ENCODE peak calls at places on chromosome 6, in seven cellular contexts. One of them, this sample, is unnamed.
A peak's percentile ranks its signal among the peaks of the same experiment; 100 is the strongest.

GRCh38 chr6:93412452-93412851 is 6.9 kb downstream of the EPHA7 start:
- DNase-seq in Right ventricle myocardium superior: no peak
- DNase-seq in keratinocyte: no peak
- DNase-seq in CD8-positive, alpha-beta memory T cell: no peak
- DNase-seq in fibroblast of pulmonary artery: no peak
- DNase-seq in activated naive CD4-positive, alpha-beta T cell: no peak
- DNase-seq in sciatic nerve: no peak
- DNase-seq in this sample: no peak

GRCh38 chr6:149031545-149032317 is 284.9 kb downstream of the UST start:
- DNase-seq in activated naive CD4-positive, alpha-beta T cell: no peak
- DNase-seq in sciatic nerve: no peak
- DNase-seq in Right ventricle myocardium superior: no peak
- DNase-seq in fibroblast of pulmonary artery: peak; percentile 88
- DNase-seq in keratinocyte: no peak
- DNase-seq in CD8-positive, alpha-beta memory T cell: no peak
- DNase-seq in this sample: no peak

GRCh38 chr6:75449625-75450206 is 43.9 kb downstream of the FILIP1 start:
- DNase-seq in activated naive CD4-positive, alpha-beta T cell: no peak
- DNase-seq in keratinocyte: no peak
- DNase-seq in CD8-positive, alpha-beta memory T cell: no peak
- DNase-seq in fibroblast of pulmonary artery: peak; percentile 40
- DNase-seq in Right ventricle myocardium superior: no peak
- DNase-seq in sciatic nerve: no peak
- DNase-seq in this sample: no peak

GRCh38 chr6:34414999-34415858 is 10.6 kb downstream of the RPS10 start:
- DNase-seq in sciatic nerve: peak; percentile 72
- DNase-seq in CD8-positive, alpha-beta memory T cell: peak; percentile 42
- DNase-seq in activated naive CD4-positive, alpha-beta T cell: no peak
- DNase-seq in fibroblast of pulmonary artery: peak; percentile 88
- DNase-seq in Right ventricle myocardium superior: no peak
- DNase-seq in keratinocyte: no peak
- DNase-seq in this sample: peak; percentile 42

GRCh38 chr6:113137411-113137810 is 719.7 kb upstream of the MARCKS start:
- DNase-seq in activated naive CD4-positive, alpha-beta T cell: no peak
- DNase-seq in keratinocyte: no peak
- DNase-seq in Right ventricle myocardium superior: peak; percentile 47
- DNase-seq in sciatic nerve: peak; percentile 60
- DNase-seq in CD8-positive, alpha-beta memory T cell: no peak
- DNase-seq in fibroblast of pulmonary artery: peak; percentile 41
- DNase-seq in this sample: no peak

GRCh38 chr6:151436300-151436699 is 15.6 kb downstream of the RMND1 start:
- DNase-seq in fibroblast of pulmonary artery: no peak
- DNase-seq in activated naive CD4-positive, alpha-beta T cell: no peak
- DNase-seq in sciatic nerve: no peak
- DNase-seq in Right ventricle myocardium superior: no peak
- DNase-seq in CD8-positive, alpha-beta memory T cell: no peak
- DNase-seq in keratinocyte: no peak
- DNase-seq in this sample: no peak

GRCh38 chr6:28943557-28944411 is 20.0 kb upstream of the TRIM27 start:
- DNase-seq in activated naive CD4-positive, alpha-beta T cell: peak; percentile 30
- DNase-seq in CD8-positive, alpha-beta memory T cell: peak; percentile 45
- DNase-seq in Right ventricle myocardium superior: peak; percentile 80
- DNase-seq in sciatic nerve: peak; percentile 89
- DNase-seq in fibroblast of pulmonary artery: peak; percentile 75
- DNase-seq in keratinocyte: no peak
- DNase-seq in this sample: peak; percentile 54

GRCh38 chr6:136378888-136379287 is 89.2 kb upstream of the BCLAF1 start:
- DNase-seq in fibroblast of pulmonary artery: no peak
- DNase-seq in Right ventricle myocardium superior: no peak
- DNase-seq in keratinocyte: no peak
- DNase-seq in activated naive CD4-positive, alpha-beta T cell: no peak
- DNase-seq in CD8-positive, alpha-beta memory T cell: no peak
- DNase-seq in sciatic nerve: no peak
- DNase-seq in this sample: no peak

GRCh38 chr6:87029711-87030314 is 65.1 kb downstream of the CGA start:
- DNase-seq in fibroblast of pulmonary artery: peak; percentile 75
- DNase-seq in sciatic nerve: no peak
- DNase-seq in keratinocyte: peak; percentile 4
- DNase-seq in CD8-positive, alpha-beta memory T cell: no peak
- DNase-seq in Right ventricle myocardium superior: no peak
- DNase-seq in activated naive CD4-positive, alpha-beta T cell: no peak
- DNase-seq in this sample: no peak

GRCh38 chr6:124854338-124854922 is 107.8 kb upstream of the RNF217 start:
- DNase-seq in Right ventricle myocardium superior: no peak
- DNase-seq in keratinocyte: no peak
- DNase-seq in activated naive CD4-positive, alpha-beta T cell: no peak
- DNase-seq in sciatic nerve: no peak
- DNase-seq in fibroblast of pulmonary artery: peak; percentile 13
- DNase-seq in CD8-positive, alpha-beta memory T cell: no peak
- DNase-seq in this sample: no peak

GRCh38 chr6:18044108-18044783 is 56.8 kb upstream of the KIF13A start:
- DNase-seq in sciatic nerve: no peak
- DNase-seq in keratinocyte: no peak
- DNase-seq in fibroblast of pulmonary artery: no peak
- DNase-seq in CD8-positive, alpha-beta memory T cell: no peak
- DNase-seq in activated naive CD4-positive, alpha-beta T cell: no peak
- DNase-seq in Right ventricle myocardium superior: no peak
- DNase-seq in this sample: no peak

GRCh38 chr6:68834561-68834960 is 199.5 kb downstream of the ADGRB3 start:
- DNase-seq in fibroblast of pulmonary artery: no peak
- DNase-seq in activated naive CD4-positive, alpha-beta T cell: no peak
- DNase-seq in sciatic nerve: no peak
- DNase-seq in keratinocyte: no peak
- DNase-seq in Right ventricle myocardium superior: no peak
- DNase-seq in CD8-positive, alpha-beta memory T cell: no peak
- DNase-seq in this sample: no peak

GRCh38 chr6:160167547-160168391 is 46.2 kb downstream of the SLC22A1 start:
- DNase-seq in sciatic nerve: no peak
- DNase-seq in activated naive CD4-positive, alpha-beta T cell: no peak
- DNase-seq in CD8-positive, alpha-beta memory T cell: no peak
- DNase-seq in fibroblast of pulmonary artery: no peak
- DNase-seq in Right ventricle myocardium superior: no peak
- DNase-seq in keratinocyte: no peak
- DNase-seq in this sample: no peak

GRCh38 chr6:44533221-44533820 is 145.8 kb downstream of the CDC5L start:
- DNase-seq in activated naive CD4-positive, alpha-beta T cell: no peak
- DNase-seq in sciatic nerve: no peak
- DNase-seq in fibroblast of pulmonary artery: no peak
- DNase-seq in CD8-positive, alpha-beta memory T cell: no peak
- DNase-seq in keratinocyte: no peak
- DNase-seq in Right ventricle myocardium superior: no peak
- DNase-seq in this sample: no peak

GRCh38 chr6:4809999-4810918 is 34.1 kb downstream of the CDYL start:
- DNase-seq in Right ventricle myocardium superior: no peak
- DNase-seq in sciatic nerve: no peak
- DNase-seq in CD8-positive, alpha-beta memory T cell: no peak
- DNase-seq in keratinocyte: no peak
- DNase-seq in fibroblast of pulmonary artery: peak; percentile 76
- DNase-seq in activated naive CD4-positive, alpha-beta T cell: no peak
- DNase-seq in this sample: no peak

GRCh38 chr6:130500693-130501092 is 134.9 kb downstream of the TMEM200A start:
- DNase-seq in keratinocyte: no peak
- DNase-seq in CD8-positive, alpha-beta memory T cell: no peak
- DNase-seq in activated naive CD4-positive, alpha-beta T cell: no peak
- DNase-seq in sciatic nerve: no peak
- DNase-seq in fibroblast of pulmonary artery: peak; percentile 32
- DNase-seq in Right ventricle myocardium superior: no peak
- DNase-seq in this sample: no peak

This sample was measured in naive thymus-derived CD4-positive, alpha-beta T cell.